ENCODE peak calls at places on chromosomes 1 and 21, in five cellular contexts. X, M, V, A and W are unnamed samples.

GRCh38 chr21:32463367-32463766 is 50.9 kb downstream of the EVA1C start:
- DNase-seq in X (no peak), M (no peak), V (no peak), A (no peak), W (no peak)

GRCh38 chr1:246930830-246931548 is 759 bp downstream of the AHCTF1 start:
- DNase-seq in X (peak; percentile 30), M (peak; percentile 41), V (no peak), A (peak; percentile 53), W (peak; percentile 76)

GRCh38 chr1:55428944-55429931 is 214.1 kb upstream of the USP24 start:
- DNase-seq in X (no peak), M (peak; percentile 38), V (peak; percentile 51), A (peak; percentile 98), W (peak; percentile 97)

GRCh38 chr1:72280714-72281113 is 1.6 kb downstream of the NEGR1 start:
- DNase-seq in X (no peak), M (no peak), V (no peak), A (no peak), W (no peak)

GRCh38 chr1:49163041-49163440 is 386.4 kb upstream of the BEND5 start:
- DNase-seq in X (no peak), M (no peak), V (no peak), A (no peak), W (no peak)

GRCh38 chr21:44403106-44404020 is 49.9 kb downstream of the TRPM2 start:
- DNase-seq in X (no peak), M (peak; percentile 21), V (no peak), A (no peak), W (no peak)

GRCh38 chr21:31397515-31397926 is 53.5 kb upstream of the TIAM1 start:
- DNase-seq in X (no peak), M (no peak), V (no peak), A (no peak), W (no peak)

GRCh38 chr1:161840363-161840762 is 74.2 kb downstream of the ATF6 start:
- DNase-seq in X (no peak), M (no peak), V (no peak), A (no peak), W (no peak)

GRCh38 chr1:169368406-169368769 is 393 bp downstream of the BLZF1 start:
- DNase-seq in X (no peak), M (peak; percentile 27), V (no peak), A (peak; percentile 29), W (no peak)

GRCh38 chr1:207981976-207982375 is 71.1 kb upstream of the CD34 start:
- DNase-seq in X (no peak), M (peak; percentile 78), V (no peak), A (peak; percentile 9), W (no peak)

GRCh38 chr1:227166559-227166958 is 151.7 kb downstream of the CDC42BPA start:
- DNase-seq in X (no peak), M (no peak), V (no peak), A (no peak), W (no peak)

GRCh38 chr1:194071200-194071599 is 884.8 kb upstream of the B3GALT2 start:
- DNase-seq in X (no peak), M (no peak), V (no peak), A (no peak), W (no peak)

GRCh38 chr1:61093525-61094137 is 11.3 kb downstream of the NFIA start:
- DNase-seq in X (no peak), M (no peak), V (no peak), A (no peak), W (no peak)

GRCh38 chr1:219710529-219711194 is 97.8 kb upstream of the ZC3H11B start:
- DNase-seq in X (no peak), M (no peak), V (no peak), A (peak; percentile 65), W (peak; percentile 79)

GRCh38 chr1:24133819-24134218 is 9.1 kb downstream of the IL22RA1 start:
- DNase-seq in X (no peak), M (no peak), V (no peak), A (no peak), W (no peak)

GRCh38 chr21:42193131-42193671 is 25.7 kb upstream of the ABCG1 start:
- DNase-seq in X (no peak), M (no peak), V (no peak), A (peak; percentile 96), W (no peak)

DNA sequence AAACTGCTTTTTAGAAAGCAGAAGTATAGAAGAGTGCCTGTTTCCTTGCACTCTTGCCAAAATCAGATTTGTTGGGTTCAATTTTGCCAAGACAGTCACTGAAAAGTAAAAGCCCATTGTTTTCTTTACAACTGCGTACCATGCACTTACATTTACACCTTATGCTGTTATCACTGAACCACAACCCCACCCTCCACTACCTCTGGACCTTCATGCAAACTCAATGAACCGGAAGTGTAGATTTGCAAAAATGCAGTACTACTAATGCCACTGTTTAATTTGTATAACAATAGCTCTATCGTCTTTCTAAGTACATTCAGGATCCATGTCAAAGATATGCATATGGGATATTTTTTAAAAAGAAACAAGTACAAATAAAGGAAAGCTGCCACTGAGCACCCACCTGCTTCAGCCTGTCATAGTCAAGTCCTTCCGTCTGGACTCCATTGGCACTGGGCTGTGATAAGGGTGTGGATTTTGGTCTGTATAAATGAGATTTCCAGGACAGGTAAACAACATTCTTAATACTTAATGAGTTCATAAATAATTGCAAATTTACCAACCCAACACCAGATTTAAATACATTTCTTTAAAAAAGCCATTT is 72.9 kb upstream of the LBR start:
- DNase-seq in X (no peak), M (no peak), V (no peak), A (no peak), W (no peak)
- H2BK12ac ChIP-seq in X (no peak overlapping the region), M (no peak overlapping the region), V (no peak overlapping the region), A (no peak overlapping the region), W (no peak overlapping the region)

GRCh38 chr1:116006486-116006964 is 30.2 kb downstream of the SLC22A15 start:
- DNase-seq in X (no peak), M (no peak), V (no peak), A (no peak), W (peak; percentile 18)
- H3K4me1 ChIP-seq in X (peaks cover 6% of the 10 kb centered on the region), M (peaks cover 4% of the 10 kb centered on the region), V (peaks cover 2% of the 10 kb centered on the region), A (no peaks in the 10 kb centered on the region), W (no peaks in the 10 kb centered on the region)

GRCh38 chr1:84585803-84586202 is 11.6 kb upstream of the CTBS start:
- DNase-seq in X (no peak), M (no peak), V (no peak), A (no peak), W (no peak)
- H4K91ac ChIP-seq in X (no peak overlapping the region), M (no peak overlapping the region), V (no peak overlapping the region), A (peak overlapping the region; percentile 82), W (no peak overlapping the region)

GRCh38 chr1:247933989-247934388 is 9.3 kb downstream of the OR2AJ1 start:
- DNase-seq in X (no peak), M (no peak), V (no peak), A (no peak), W (no peak)

GRCh38 chr1:247936415-247936814 is 11.7 kb downstream of the OR2AJ1 start:
- DNase-seq in X (no peak), M (no peak), V (no peak), A (no peak), W (no peak)

GRCh38 chr1:247935781-247936180 is 11.1 kb downstream of the OR2AJ1 start:
- DNase-seq in X (no peak), M (no peak), V (no peak), A (no peak), W (no peak)
- H2BK12ac ChIP-seq in X (no peak overlapping the region), M (no peak overlapping the region), V (no peak overlapping the region), A (no peak overlapping the region), W (no peak overlapping the region)

DNA sequence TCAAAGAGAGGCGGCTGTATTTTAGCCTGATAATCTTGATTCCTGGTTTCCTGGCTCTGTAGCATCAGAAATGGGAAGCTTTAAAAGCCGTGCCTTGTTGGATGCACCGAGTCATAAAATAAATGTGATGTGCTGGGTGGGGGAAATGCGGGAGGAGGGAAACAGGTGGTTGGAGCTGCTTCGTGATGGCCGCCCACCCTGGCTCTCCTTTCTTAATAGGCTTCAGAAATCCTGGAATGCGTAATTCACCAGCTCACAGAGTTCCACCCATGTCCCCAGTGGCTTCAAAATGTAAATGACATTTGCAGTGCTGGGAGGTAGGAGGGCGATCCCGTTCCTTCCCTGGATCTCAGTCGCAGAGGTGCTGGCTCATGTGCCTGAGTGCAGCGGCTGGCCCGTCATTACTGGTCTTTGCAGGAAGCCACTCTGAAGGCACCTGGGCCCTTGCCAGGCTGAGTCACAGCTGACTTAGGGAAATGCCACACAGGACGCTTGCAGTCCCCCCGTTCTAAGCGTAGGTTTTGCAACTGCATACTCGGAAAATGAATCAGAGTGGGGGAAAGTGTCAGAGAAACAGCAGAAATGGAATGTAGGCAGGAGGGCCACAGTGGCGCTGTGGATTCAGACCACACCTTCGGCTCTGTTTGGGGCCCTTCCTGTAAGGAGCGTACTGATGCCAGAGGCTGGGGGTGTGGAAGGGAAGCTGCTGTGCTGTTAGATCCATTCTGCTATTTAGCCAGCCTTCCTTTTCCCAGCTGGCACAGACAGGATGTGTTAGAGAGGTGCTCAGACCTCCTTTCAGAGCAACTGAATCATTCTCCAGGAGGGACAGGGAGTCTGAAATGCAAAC is 37.6 kb downstream of the GALNT2 start:
- DNase-seq in X (no peak), M (peak; percentile 56), V (peak; percentile 31), A (peak; percentile 99), W (peak; percentile 99)
- H3K4me1 ChIP-seq in X (peaks cover 20% of the 10 kb centered on the region), M (peaks cover 24% of the 10 kb centered on the region), V (peaks cover 3% of the 10 kb centered on the region), A (peaks cover 36% of the 10 kb centered on the region), W (peaks cover 45% of the 10 kb centered on the region)